ENCODE peak calls at places on chromosomes 2 and 18, in seven cellular contexts. G, Y, O, H, Q, L and D are unnamed samples.

GRCh38 chr18:53817976-53818950 is 406.2 kb downstream of the MBD2 start:
- DNase-seq in G (no peak), Y (no peak), O (no peak), H (no peak), Q (no peak), L (no peak), D (no peak)

GRCh38 chr2:3728104-3729054 is 25.0 kb downstream of the DCDC2C start:
- DNase-seq in G (peak), Y (peak), O (peak), H (peak), Q (no peak), L (no peak), D (peak)

GRCh38 chr2:232876071-232876977 is 6.3 kb downstream of the SNORC start:
- DNase-seq in G (no peak), Y (peak), O (no peak), H (no peak), Q (no peak), L (no peak), D (no peak)

GRCh38 chr2:197706839-197707207 is 1.7 kb downstream of the MARS2 start:
- DNase-seq in G (no peak), Y (no peak), O (no peak), H (no peak), Q (no peak), L (no peak), D (no peak)

GRCh38 chr2:6757215-6757614 is 108.5 kb downstream of the CMPK2 start:
- DNase-seq in G (no peak), Y (no peak), O (no peak), H (no peak), Q (no peak), L (no peak), D (no peak)

GRCh38 chr18:62372156-62372555 is 47.0 kb downstream of the TNFRSF11A start:
- DNase-seq in G (no peak), Y (no peak), O (no peak), H (no peak), Q (no peak), L (peak), D (no peak)

GRCh38 chr2:8168007-8168717 is 513.7 kb upstream of the ID2 start:
- DNase-seq in G (no peak), Y (no peak), O (no peak), H (no peak), Q (no peak), L (no peak), D (no peak)

GRCh38 chr2:239006886-239007285 is 159.0 kb downstream of the TWIST2 start:
- DNase-seq in G (no peak), Y (no peak), O (no peak), H (no peak), Q (no peak), L (no peak), D (no peak)

GRCh38 chr2:176115883-176116813 is at the start of gene HOXD10:
- DNase-seq in G (peak), Y (peak), O (no peak), H (no peak), Q (no peak), L (no peak), D (no peak)

GRCh38 chr2:226427538-226428307 is 371.9 kb downstream of the IRS1 start:
- DNase-seq in G (no peak), Y (peak), O (peak), H (no peak), Q (no peak), L (no peak), D (peak)

GRCh38 chr2:97935719-97936161 is 60.0 kb downstream of the TMEM131 start:
- DNase-seq in G (no peak), Y (peak), O (peak), H (no peak), Q (no peak), L (no peak), D (peak)

GRCh38 chr2:55109219-55109891 is 59.1 kb upstream of the RTN4 start:
- DNase-seq in G (peak), Y (no peak), O (peak), H (no peak), Q (no peak), L (no peak), D (no peak)

GRCh38 chr2:164933751-164934189 is 21.6 kb downstream of the SLC38A11 start:
- DNase-seq in G (no peak), Y (no peak), O (peak), H (no peak), Q (no peak), L (no peak), D (no peak)

GRCh38 chr2:121454549-121455090 is 76.1 kb upstream of the RNU4ATAC start:
- DNase-seq in G (no peak), Y (no peak), O (no peak), H (no peak), Q (no peak), L (no peak), D (no peak)

GRCh38 chr18:22525883-22526282 is 108.2 kb upstream of the CTAGE1 start:
- DNase-seq in G (no peak), Y (no peak), O (no peak), H (no peak), Q (no peak), L (no peak), D (no peak)

GRCh38 chr2:29196792-29197788 is 81.9 kb downstream of the CLIP4 start:
- DNase-seq in G (peak), Y (peak), O (peak), H (peak), Q (no peak), L (peak), D (peak)

GRCh38 chr18:33573193-33573592 is 4.8 kb upstream of the ASXL3 start:
- DNase-seq in G (no peak), Y (no peak), O (no peak), H (no peak), Q (no peak), L (no peak), D (no peak)

GRCh38 chr18:34659579-34660517 is 50.2 kb upstream of the DTNA start:
- DNase-seq in G (peak), Y (peak), O (peak), H (no peak), Q (peak), L (no peak), D (peak)

GRCh38 chr18:76801567-76802505 is 20.5 kb upstream of the ZNF236 start:
- DNase-seq in G (peak), Y (peak), O (peak), H (peak), Q (no peak), L (no peak), D (no peak)

GRCh38 chr2:30903326-30903725 is 96.1 kb upstream of the CAPN13 start:
- DNase-seq in G (no peak), Y (no peak), O (no peak), H (no peak), Q (no peak), L (no peak), D (no peak)

GRCh38 chr2:39597309-39597708 is 68.4 kb upstream of the TMEM178A start:
- DNase-seq in G (no peak), Y (no peak), O (no peak), H (no peak), Q (no peak), L (no peak), D (no peak)

GRCh38 chr2:127573298-127573697 is 37.8 kb downstream of the MYO7B start:
- DNase-seq in G (no peak), Y (no peak), O (no peak), H (no peak), Q (no peak), L (no peak), D (no peak)

GRCh38 chr2:168773719-168774521 is 28.5 kb upstream of the NOSTRIN start:
- DNase-seq in G (peak), Y (peak), O (peak), H (peak), Q (no peak), L (no peak), D (peak)

GRCh38 chr18:27750014-27750413 is 426.9 kb downstream of the CDH2 start:
- DNase-seq in G (peak), Y (peak), O (peak), H (no peak), Q (peak), L (no peak), D (peak)

GRCh38 chr2:108579631-108580030 is 45.4 kb downstream of the LIMS1 start:
- DNase-seq in G (peak), Y (no peak), O (no peak), H (no peak), Q (no peak), L (no peak), D (no peak)

GRCh38 chr2:220188031-220188430 is 560.6 kb downstream of the SLC4A3 start:
- DNase-seq in G (no peak), Y (no peak), O (no peak), H (no peak), Q (no peak), L (no peak), D (no peak)

GRCh38 chr18:74420926-74421325 is 36.2 kb downstream of the DIPK1C start:
- DNase-seq in G (no peak), Y (no peak), O (no peak), H (no peak), Q (no peak), L (no peak), D (no peak)

GRCh38 chr2:162073776-162074578 is at the start of gene DPP4:
- DNase-seq in G (peak), Y (peak), O (peak), H (no peak), Q (no peak), L (no peak), D (no peak)

GRCh38 chr2:68632026-68632425 is 11.4 kb upstream of the PROKR1 start:
- DNase-seq in G (no peak), Y (no peak), O (no peak), H (no peak), Q (no peak), L (no peak), D (no peak)

GRCh38 chr2:231245253-231246094 is 47.0 kb downstream of the ARMC9 start:
- DNase-seq in G (peak), Y (no peak), O (no peak), H (no peak), Q (no peak), L (no peak), D (no peak)

GRCh38 chr2:237315170-237315880 is 98.6 kb downstream of the COL6A3 start:
- DNase-seq in G (peak), Y (peak), O (peak), H (no peak), Q (no peak), L (no peak), D (no peak)

GRCh38 chr18:36516726-36517125 is 219.2 kb downstream of the FHOD3 start:
- DNase-seq in G (no peak), Y (no peak), O (no peak), H (no peak), Q (no peak), L (no peak), D (no peak)

GRCh38 chr18:36522503-36522902 is 225.0 kb downstream of the FHOD3 start:
- DNase-seq in G (no peak), Y (no peak), O (no peak), H (no peak), Q (no peak), L (no peak), D (no peak)

GRCh38 chr18:36518839-36519238 is 221.3 kb downstream of the FHOD3 start:
- DNase-seq in G (no peak), Y (no peak), O (no peak), H (no peak), Q (no peak), L (no peak), D (no peak)

GRCh38 chr18:36516258-36516657 is 218.7 kb downstream of the FHOD3 start:
- DNase-seq in G (no peak), Y (no peak), O (no peak), H (no peak), Q (no peak), L (no peak), D (no peak)

DNA sequence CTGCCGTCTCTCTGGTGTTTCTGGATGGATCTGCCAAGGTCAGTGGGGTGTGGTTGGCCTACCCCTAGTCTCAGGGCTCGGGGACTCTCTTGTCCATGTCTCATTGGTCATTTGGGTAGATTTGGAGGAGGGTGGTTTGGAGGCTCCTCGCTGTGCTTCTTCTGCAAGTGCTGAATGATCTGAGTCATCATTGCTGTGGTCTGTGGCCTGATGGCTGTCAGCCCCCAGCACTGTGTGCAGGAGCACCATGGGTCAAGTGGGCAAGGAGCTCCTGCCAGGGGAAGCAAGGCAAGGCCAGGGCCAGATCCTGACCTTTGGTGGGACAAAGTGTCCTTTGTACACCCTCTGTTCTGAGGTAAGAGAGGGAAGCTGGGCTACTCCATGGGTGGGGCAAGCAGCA is 221.8 kb downstream of the FHOD3 start:
- DNase-seq in G (no peak), Y (no peak), O (no peak), H (no peak), Q (no peak), L (no peak), D (no peak)
- H2AFZ ChIP-seq in G (no peak), Y (no peak), O (no peak), H (no peak), Q (no peak), L (no peak), D (no peak)

GRCh38 chr18:79556829-79557585 is 122.6 kb upstream of the CTDP1 start:
- DNase-seq in G (no peak), Y (no peak), O (no peak), H (no peak), Q (no peak), L (no peak), D (no peak)

GRCh38 chr18:79555885-79556284 is 123.7 kb upstream of the CTDP1 start:
- DNase-seq in G (no peak), Y (no peak), O (no peak), H (no peak), Q (no peak), L (no peak), D (no peak)

GRCh38 chr18:79554321-79554720 is 125.3 kb upstream of the CTDP1 start:
- DNase-seq in G (no peak), Y (no peak), O (no peak), H (no peak), Q (no peak), L (no peak), D (no peak)

GRCh38 chr18:79553696-79554095 is 125.9 kb upstream of the CTDP1 start:
- DNase-seq in G (no peak), Y (no peak), O (no peak), H (no peak), Q (no peak), L (no peak), D (no peak)

DNA sequence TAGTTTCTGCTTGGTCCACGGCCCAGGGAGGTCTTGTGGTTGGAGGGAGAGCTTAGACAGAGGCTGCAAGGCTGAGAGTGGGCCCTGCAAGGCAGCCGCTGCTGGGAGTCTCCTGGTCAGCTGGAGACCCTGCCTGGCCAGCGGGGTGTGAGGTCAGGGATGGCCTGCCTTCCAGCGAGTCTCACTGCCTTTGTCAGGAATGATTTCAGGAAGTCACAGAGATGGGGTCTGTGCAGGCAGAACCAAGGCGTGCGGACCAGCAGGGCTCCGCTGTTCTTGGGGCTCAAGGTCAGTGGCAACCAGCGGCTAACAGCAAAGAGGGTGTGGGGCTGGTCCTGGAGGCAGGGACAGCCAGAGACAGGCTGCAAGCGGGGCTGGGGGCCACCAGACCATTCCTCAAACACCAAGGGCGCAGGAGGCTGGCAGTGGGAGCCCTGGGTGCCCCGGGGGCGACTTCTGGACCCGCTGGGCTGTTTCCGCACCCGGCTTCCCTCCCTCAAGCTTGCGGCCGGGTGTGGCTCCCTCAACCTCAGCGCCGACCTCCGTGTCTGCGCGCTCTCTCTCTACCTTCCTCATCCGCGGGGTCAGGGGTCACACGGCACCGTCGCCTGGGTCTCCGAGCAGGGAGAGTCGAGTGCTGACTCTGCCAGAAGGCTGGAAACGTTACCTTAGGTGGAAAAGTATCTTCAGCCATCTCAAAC is 124.5 kb upstream of the CTDP1 start:
- DNase-seq in G (no peak), Y (no peak), O (no peak), H (no peak), Q (no peak), L (no peak), D (no peak)
- TF ChIP-seq MAX in G (no peak), Y (no peak), O (no peak), H (no peak), Q (no peak), L (no peak), D (no peak)

DNA sequence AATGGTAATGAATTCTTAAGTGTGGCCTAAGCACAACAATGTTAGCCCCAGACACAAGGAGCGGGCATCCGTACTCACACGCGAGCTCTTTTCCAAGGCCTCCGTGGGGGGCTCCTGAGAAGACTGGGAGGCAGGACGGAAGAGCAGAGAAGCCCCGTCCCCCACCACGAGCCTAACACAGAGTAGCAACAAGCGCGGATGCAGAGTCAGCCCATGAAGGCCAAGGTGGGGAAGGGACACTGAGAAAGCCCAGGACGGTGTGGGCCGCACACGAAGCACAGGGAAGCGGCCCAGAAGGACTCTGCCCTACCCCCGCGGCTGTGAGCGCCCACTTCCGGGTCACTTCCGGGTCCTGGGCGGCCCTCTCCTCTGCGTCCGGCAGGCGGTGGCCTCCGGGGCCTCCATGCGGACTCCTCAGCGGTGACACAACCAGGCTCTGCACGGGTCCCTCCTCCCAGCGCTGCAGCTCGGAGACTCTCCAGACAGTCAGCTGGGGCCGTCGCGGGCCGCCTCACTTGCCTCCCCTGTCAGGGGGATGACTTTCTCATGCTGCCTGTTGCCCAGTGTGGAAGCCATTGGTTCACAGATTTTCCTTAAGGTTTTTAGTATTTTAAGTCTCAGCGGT is 151.5 kb downstream of the MTCL1 start:
- DNase-seq in G (no peak), Y (no peak), O (no peak), H (peak), Q (no peak), L (no peak), D (no peak)
- H2AFZ ChIP-seq in G (no peak), Y (no peak), O (no peak), H (peak), Q (peak), L (no peak), D (no peak)

DNA sequence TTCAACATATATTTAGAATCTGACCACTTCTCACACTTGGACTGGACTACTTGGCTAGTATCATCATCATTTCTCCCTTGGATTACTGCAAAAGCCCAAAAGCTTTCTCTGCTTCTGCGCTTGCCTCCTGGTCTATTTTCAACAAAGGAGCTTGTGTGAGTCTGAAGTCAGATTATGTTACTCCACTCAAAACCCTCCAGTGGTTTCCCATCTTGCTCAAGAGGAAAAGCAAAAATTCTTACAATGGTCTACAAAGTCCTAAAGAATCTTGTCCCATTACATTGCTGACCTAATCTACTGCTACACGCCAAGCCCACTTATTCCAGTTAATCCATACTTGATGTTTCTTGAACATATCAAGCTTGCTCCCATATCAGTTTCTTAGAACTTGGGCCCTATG is 9.6 kb downstream of the PREPL start:
- DNase-seq in G (no peak), Y (no peak), O (no peak), H (no peak), Q (no peak), L (no peak), D (no peak)
- TF ChIP-seq MAX in G (no peak), Y (no peak), O (no peak), H (no peak), Q (no peak), L (no peak), D (no peak)